ENCODE peak calls at places on chromosomes 2 and 18, in ten cellular contexts. Q, I, C, B, D, W, O, E, U and T are unnamed samples.

GRCh38 chr2:236177967-236178909 is 10.1 kb upstream of the GBX2 start:
- DNase-seq in Q (peak; percentile 85), I (peak; percentile 90), C (no peak), B (no peak), D (peak; percentile 84), W (peak; percentile 66), O (no peak), E (peak; percentile 79), U (peak; percentile 47), T (peak; percentile 65)

GRCh38 chr2:200455958-200456421 is 53.9 kb downstream of the KCTD18 start:
- DNase-seq in Q (no peak), I (no peak), C (no peak), B (no peak), D (no peak), W (no peak), O (no peak), E (no peak), U (no peak), T (no peak)

GRCh38 chr18:45951021-45951714 is 16.0 kb downstream of the EPG5 start:
- DNase-seq in Q (no peak), I (no peak), C (no peak), B (no peak), D (peak; percentile 22), W (no peak), O (no peak), E (no peak), U (peak; percentile 17), T (peak; percentile 39)

GRCh38 chr18:36460324-36460850 is 162.9 kb downstream of the FHOD3 start:
- DNase-seq in Q (no peak), I (no peak), C (no peak), B (no peak), D (no peak), W (no peak), O (no peak), E (no peak), U (no peak), T (no peak)

GRCh38 chr18:77223221-77223639 is 26.4 kb upstream of the GALR1 start:
- DNase-seq in Q (peak; percentile 10), I (no peak), C (no peak), B (no peak), D (no peak), W (no peak), O (no peak), E (no peak), U (no peak), T (no peak)

GRCh38 chr18:67425724-67426123 is 90.8 kb downstream of the DSEL start:
- DNase-seq in Q (no peak), I (no peak), C (no peak), B (no peak), D (peak; percentile 26), W (no peak), O (no peak), E (no peak), U (no peak), T (no peak)

GRCh38 chr2:13522096-13522495 is 805.4 kb downstream of the TRIB2 start:
- DNase-seq in Q (no peak), I (no peak), C (no peak), B (no peak), D (no peak), W (no peak), O (no peak), E (no peak), U (peak; percentile 29), T (no peak)

GRCh38 chr2:86186431-86186830 is 8.8 kb downstream of the IMMT start:
- DNase-seq in Q (no peak), I (no peak), C (no peak), B (no peak), D (no peak), W (no peak), O (no peak), E (no peak), U (no peak), T (no peak)

GRCh38 chr2:20524412-20525040 is 77.7 kb downstream of the RHOB start:
- DNase-seq in Q (no peak), I (peak; percentile 48), C (no peak), B (no peak), D (no peak), W (peak; percentile 71), O (peak; percentile 68), E (no peak), U (no peak), T (peak; percentile 84)

GRCh38 chr2:237324446-237325236 is 89.3 kb downstream of the COL6A3 start:
- DNase-seq in Q (no peak), I (no peak), C (no peak), B (no peak), D (peak; percentile 28), W (no peak), O (no peak), E (no peak), U (no peak), T (no peak)

GRCh38 chr18:1559563-1559962 is 654.9 kb downstream of the ADCYAP1 start:
- DNase-seq in Q (peak; percentile 10), I (no peak), C (no peak), B (no peak), D (no peak), W (no peak), O (no peak), E (no peak), U (peak; percentile 7), T (no peak)

GRCh38 chr2:26718949-26719686 is 26.6 kb downstream of the KCNK3 start:
- DNase-seq in Q (no peak), I (no peak), C (no peak), B (no peak), D (no peak), W (no peak), O (no peak), E (no peak), U (no peak), T (no peak)

GRCh38 chr2:64668542-64668941 is 14.8 kb upstream of the SERTAD2 start:
- DNase-seq in Q (no peak), I (no peak), C (no peak), B (no peak), D (no peak), W (no peak), O (no peak), E (no peak), U (no peak), T (no peak)

GRCh38 chr2:149329470-149330126 is 789 bp upstream of the LYPD6 start:
- DNase-seq in Q (peak; percentile 87), I (peak; percentile 79), C (no peak), B (peak; percentile 42), D (peak; percentile 82), W (peak; percentile 26), O (no peak), E (peak; percentile 78), U (peak; percentile 83), T (peak; percentile 56)

GRCh38 chr2:95056044-95056443 is 30.5 kb downstream of the MAL start:
- DNase-seq in Q (no peak), I (no peak), C (no peak), B (no peak), D (no peak), W (no peak), O (no peak), E (no peak), U (no peak), T (no peak)
- H3K4me1 ChIP-seq in Q (no peaks in the 10 kb centered on the region), I (no peaks in the 10 kb centered on the region), C (peaks cover 61% of the 10 kb centered on the region), B (no peaks in the 10 kb centered on the region), D (no peaks in the 10 kb centered on the region), W (no peaks in the 10 kb centered on the region), O (no peaks in the 10 kb centered on the region), E (no peaks in the 10 kb centered on the region), U (peaks cover 21% of the 10 kb centered on the region), T (no peaks in the 10 kb centered on the region)

GRCh38 chr18:47846431-47846830 is 84.0 kb downstream of the SMAD2 start:
- DNase-seq in Q (no peak), I (no peak), C (no peak), B (no peak), D (no peak), W (no peak), O (no peak), E (no peak), U (no peak), T (no peak)

GRCh38 chr18:47847635-47848034 is 82.8 kb downstream of the SMAD2 start:
- DNase-seq in Q (no peak), I (no peak), C (no peak), B (no peak), D (no peak), W (no peak), O (no peak), E (no peak), U (no peak), T (no peak)

DNA sequence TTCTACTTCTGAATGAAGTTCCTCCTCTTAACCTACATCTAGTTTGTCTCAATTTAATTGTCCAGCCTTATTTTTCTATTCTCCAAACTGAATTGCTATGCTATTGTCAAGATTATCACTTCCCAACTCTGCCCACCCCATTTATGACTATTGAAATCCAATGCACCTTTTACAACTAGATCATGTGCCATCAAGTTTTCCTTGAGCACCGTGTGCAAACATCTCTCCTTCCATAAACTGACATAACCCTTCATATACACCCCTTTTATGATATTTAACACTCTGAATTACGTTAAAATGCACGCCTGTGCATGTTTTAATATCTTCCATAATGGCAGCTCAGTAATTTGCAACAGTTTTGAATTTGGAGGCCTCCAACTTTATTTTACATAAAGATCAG is 85.6 kb downstream of the SMAD2 start:
- DNase-seq in Q (no peak), I (no peak), C (no peak), B (no peak), D (no peak), W (no peak), O (no peak), E (no peak), U (no peak), T (no peak)
- H3K36me3 ChIP-seq in Q (peaks cover 31% of the 10 kb centered on the region), I (peaks cover 74% of the 10 kb centered on the region), C (peaks cover 19% of the 10 kb centered on the region), B (peaks cover 5% of the 10 kb centered on the region), D (no peaks in the 10 kb centered on the region), W (no peaks in the 10 kb centered on the region), O (no peaks in the 10 kb centered on the region), E (peaks cover 4% of the 10 kb centered on the region), U (peaks cover 23% of the 10 kb centered on the region), T (peaks cover 60% of the 10 kb centered on the region)

DNA sequence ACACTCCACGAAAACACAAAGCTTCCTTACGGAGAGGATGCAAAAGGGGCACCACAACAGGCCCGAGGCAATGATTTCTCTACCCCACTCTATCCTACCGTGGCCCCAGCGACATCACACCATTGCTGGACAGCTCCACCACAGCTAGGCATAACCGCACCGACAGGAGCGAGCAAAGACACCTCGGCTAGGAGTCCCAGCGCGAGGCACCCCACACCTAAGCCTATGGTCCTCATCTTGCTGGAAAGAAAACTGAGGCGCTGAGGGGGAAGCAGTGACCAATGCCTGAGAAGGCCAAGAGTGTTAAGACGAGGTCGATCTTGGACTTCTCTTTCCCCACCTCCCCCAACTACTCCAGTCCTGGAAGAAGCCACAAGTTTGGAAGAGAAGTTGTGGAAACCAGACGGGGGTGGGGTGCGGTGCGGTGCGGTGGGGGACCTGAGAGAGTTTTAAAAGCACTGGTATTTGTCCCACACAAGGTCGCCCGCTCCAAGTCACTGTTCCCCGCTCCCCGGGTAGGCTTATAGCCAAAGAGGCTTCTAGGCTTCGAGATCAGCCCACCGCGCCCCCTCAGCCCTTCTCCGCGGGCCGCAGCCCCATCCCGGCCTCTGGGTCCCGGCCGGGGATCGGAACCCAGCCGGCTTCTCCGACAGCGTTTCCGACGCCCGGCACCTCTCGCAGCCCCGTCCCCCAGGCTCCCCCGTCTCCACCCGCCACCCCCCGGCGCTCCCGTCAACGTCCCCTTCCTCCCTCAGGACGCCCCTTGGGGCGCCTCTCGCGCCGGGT is 766 bp downstream of the PDE6D start:
- DNase-seq in Q (peak; percentile 71), I (peak; percentile 69), C (no peak), B (no peak), D (peak; percentile 64), W (no peak), O (no peak), E (peak; percentile 27), U (no peak), T (no peak)
- TF ChIP-seq CTCF in Q (no peak), I (no peak), C (no peak), B (no peak), D (no peak), W (no peak), O (no peak), E (no peak), U (no peak), T (no peak)

GRCh38 chr2:205727174-205727573 is 44.9 kb downstream of the NRP2 start:
- DNase-seq in Q (no peak), I (peak; percentile 44), C (no peak), B (no peak), D (no peak), W (no peak), O (no peak), E (no peak), U (no peak), T (no peak)
- H3K4me1 ChIP-seq in Q (peaks cover 24% of the 10 kb centered on the region), I (peaks cover 64% of the 10 kb centered on the region), C (no peaks in the 10 kb centered on the region), B (no peaks in the 10 kb centered on the region), D (peaks cover 10% of the 10 kb centered on the region), W (no peaks in the 10 kb centered on the region), O (no peaks in the 10 kb centered on the region), E (no peaks in the 10 kb centered on the region), U (no peaks in the 10 kb centered on the region), T (no peaks in the 10 kb centered on the region)